ENCODE peak calls at places on chromosomes 11 and 22, in eight cellular contexts. Q is dorsolateral prefrontal cortex, J is AG09309, F is PC-3, N is tibial nerve, M is colonic mucosa, X is fibroblast of mammary gland, E is HL-60. V is an unnamed sample.
A peak's percentile ranks its signal among the peaks of the same experiment; 100 is the strongest.

GRCh38 chr11:84817998-84818397 is 809.1 kb downstream of the DLG2 start:
- DNase-seq in F (peak; percentile 97), N (no peak), E (no peak), M (no peak), J (peak; percentile 21), Q (no peak), X (peak; percentile 53), V (no peak)

GRCh38 chr11:12542186-12542935 is 131.9 kb upstream of the TEAD1 start:
- DNase-seq in Q (no peak), F (no peak), N (no peak), M (peak; percentile 4), X (no peak), J (no peak), E (no peak), V (no peak)

GRCh38 chr11:35553831-35554230 is 28.4 kb upstream of the PAMR1 start:
- DNase-seq in M (no peak), E (no peak), X (peak; percentile 92), J (peak; percentile 93), N (no peak), Q (no peak), F (peak; percentile 68), V (peak; percentile 98)

GRCh38 chr11:10725114-10725906 is 25.7 kb upstream of the CTR9 start:
- DNase-seq in E (peak; percentile 91), X (peak; percentile 92), N (no peak), Q (no peak), M (no peak), F (peak; percentile 83), J (no peak), V (no peak)

GRCh38 chr11:119149371-119150275 is 771 bp downstream of the ABCG4 start:
- DNase-seq in M (no peak), Q (no peak), E (no peak), J (no peak), F (no peak), N (no peak), X (no peak), V (no peak)

GRCh38 chr22:28977481-28977971 is 84.1 kb downstream of the C22orf31 start:
- DNase-seq in N (no peak), Q (no peak), F (no peak), M (no peak), J (no peak), E (no peak), X (peak; percentile 32), V (no peak)

GRCh38 chr22:36323855-36324331 is 63.9 kb downstream of the MYH9 start:
- DNase-seq in J (no peak), X (peak; percentile 59), E (no peak), F (no peak), M (no peak), Q (peak; percentile 50), N (no peak), V (no peak)

GRCh38 chr11:109728056-109728455 is 306.1 kb downstream of the C11orf87 start:
- DNase-seq in X (no peak), J (no peak), N (no peak), Q (no peak), E (no peak), M (peak; percentile 25), F (peak; percentile 94), V (no peak)

GRCh38 chr11:88266919-88267318 is 70.6 kb downstream of the CTSC start:
- DNase-seq in F (no peak), X (no peak), J (no peak), Q (no peak), N (no peak), E (no peak), M (no peak), V (no peak)

GRCh38 chr11:47716692-47717091 is 1.5 kb upstream of the AGBL2 start:
- DNase-seq in N (no peak), Q (no peak), F (no peak), M (no peak), J (no peak), E (peak; percentile 20), X (no peak), V (no peak)

GRCh38 chr11:12841946-12842630 is 167.0 kb upstream of the RASSF10 start:
- DNase-seq in N (no peak), J (peak; percentile 47), Q (no peak), F (peak; percentile 42), E (no peak), X (peak; percentile 72), M (no peak), V (no peak)

GRCh38 chr11:111472228-111472627 is 40.0 kb downstream of the BTG4 start:
- DNase-seq in E (no peak), N (no peak), J (no peak), F (peak; percentile 70), X (no peak), Q (no peak), M (no peak), V (no peak)

GRCh38 chr11:130068986-130069683 is 559 bp upstream of the APLP2 start:
- DNase-seq in M (no peak), N (peak; percentile 50), E (peak; percentile 56), J (peak; percentile 69), F (peak; percentile 97), X (peak; percentile 90), Q (peak; percentile 64), V (no peak)

GRCh38 chr11:26721967-26722366 is at the start of gene SLC5A12:
- DNase-seq in J (no peak), M (no peak), N (no peak), F (no peak), Q (no peak), E (no peak), X (no peak), V (no peak)

GRCh38 chr22:45934168-45934564 is 42.8 kb downstream of the WNT7B start:
- DNase-seq in J (no peak), X (no peak), F (no peak), N (no peak), M (no peak), Q (no peak), E (no peak), V (no peak)

GRCh38 chr22:42909363-42910058 is 52.4 kb upstream of the ARFGAP3 start:
- DNase-seq in M (no peak), F (no peak), X (no peak), E (no peak), Q (no peak), J (no peak), N (no peak), V (no peak)

GRCh38 chr22:37470087-37470445 is 16.1 kb downstream of the MFNG start:
- DNase-seq in X (no peak), Q (no peak), F (no peak), M (no peak), N (no peak), J (no peak), E (no peak), V (no peak)
- H3K4me3 ChIP-seq in X (no peak overlapping the region), Q (no peak overlapping the region), F (no peak overlapping the region), M (no peak overlapping the region), N (no peak overlapping the region), J (no peak overlapping the region), E (no peak overlapping the region), V (no peak overlapping the region)

GRCh38 chr11:22625448-22626287 is at the start of gene FANCF:
- DNase-seq in J (peak; percentile 99), X (peak; percentile 99), E (peak; percentile 97), F (peak; percentile 96), Q (peak; percentile 89), M (peak; percentile 98), N (peak; percentile 99), V (peak; percentile 96)

GRCh38 chr11:22627421-22627820 is 1.8 kb upstream of the FANCF start:
- DNase-seq in M (no peak), J (no peak), E (no peak), Q (no peak), F (no peak), X (no peak), N (no peak), V (no peak)

GRCh38 chr11:22626573-22627239 is 1.1 kb upstream of the FANCF start:
- DNase-seq in E (no peak), N (no peak), X (no peak), Q (no peak), M (no peak), F (no peak), J (no peak), V (no peak)

GRCh38 chr11:22624742-22625447 is 728 bp downstream of the FANCF start:
- DNase-seq in J (peak; percentile 13), X (peak; percentile 57), F (peak; percentile 60), N (peak; percentile 25), M (peak; percentile 76), E (peak; percentile 70), Q (peak; percentile 73), V (peak; percentile 3)
- TF ChIP-seq CTCF in J (peak; percentile 56), X (peak; percentile 46), F (peak; percentile 61), N (peak; percentile 46), M (peak; percentile 35), E (peak; percentile 17), Q (peak; percentile 34), V (peak; percentile 67)

DNA sequence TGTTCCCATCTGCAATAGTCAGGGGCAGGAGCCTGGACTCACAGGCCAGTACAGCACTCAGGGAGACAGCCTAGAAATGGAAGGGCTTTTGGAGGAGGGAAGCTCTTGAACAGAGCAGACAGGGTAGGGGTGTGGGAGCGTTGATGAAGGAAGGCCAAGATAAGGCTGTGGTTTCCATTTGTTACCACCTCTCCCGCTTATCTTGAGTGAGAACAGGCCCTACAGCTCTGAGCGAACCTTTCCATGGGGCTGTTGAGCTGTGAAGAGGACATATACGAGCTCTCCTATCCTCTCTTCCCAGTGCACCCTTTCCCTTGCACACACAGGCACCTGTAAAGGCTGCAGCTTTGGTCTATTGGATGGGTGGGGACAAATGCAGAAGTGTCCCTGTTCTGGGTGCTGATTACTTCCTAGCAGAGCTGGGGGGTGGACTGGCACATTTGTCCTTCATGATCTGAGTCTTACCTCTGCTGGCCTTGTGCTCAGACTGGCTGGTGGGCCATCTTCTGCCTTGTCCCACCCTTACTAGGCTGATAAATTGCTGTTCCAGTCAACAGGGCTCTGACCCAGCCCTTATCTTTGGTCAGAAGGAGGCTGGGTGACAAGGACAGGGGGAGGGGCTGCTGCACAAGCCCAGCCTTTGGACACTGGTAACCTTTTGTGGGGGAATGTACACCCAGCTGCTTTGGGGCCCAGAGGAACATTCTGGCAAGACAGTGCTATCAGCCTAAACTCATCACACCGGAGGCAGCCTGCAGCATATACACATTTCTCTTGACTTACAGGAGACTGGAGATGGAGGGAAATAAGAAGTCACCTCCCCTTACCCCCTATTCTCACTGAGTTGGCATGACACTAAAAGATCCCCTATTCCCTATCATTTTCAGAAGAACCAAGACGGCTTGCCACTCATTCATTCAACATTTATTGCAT is 80.1 kb upstream of the NNMT start:
- DNase-seq in M (no peak), E (no peak), Q (no peak), N (no peak), F (no peak), J (no peak), X (no peak), V (no peak)
- H3K4me3 ChIP-seq in M (no peak overlapping the region), E (no peak overlapping the region), Q (no peak overlapping the region), N (no peak overlapping the region), F (no peak overlapping the region), J (no peak overlapping the region), X (no peak overlapping the region), V (no peak overlapping the region)

DNA sequence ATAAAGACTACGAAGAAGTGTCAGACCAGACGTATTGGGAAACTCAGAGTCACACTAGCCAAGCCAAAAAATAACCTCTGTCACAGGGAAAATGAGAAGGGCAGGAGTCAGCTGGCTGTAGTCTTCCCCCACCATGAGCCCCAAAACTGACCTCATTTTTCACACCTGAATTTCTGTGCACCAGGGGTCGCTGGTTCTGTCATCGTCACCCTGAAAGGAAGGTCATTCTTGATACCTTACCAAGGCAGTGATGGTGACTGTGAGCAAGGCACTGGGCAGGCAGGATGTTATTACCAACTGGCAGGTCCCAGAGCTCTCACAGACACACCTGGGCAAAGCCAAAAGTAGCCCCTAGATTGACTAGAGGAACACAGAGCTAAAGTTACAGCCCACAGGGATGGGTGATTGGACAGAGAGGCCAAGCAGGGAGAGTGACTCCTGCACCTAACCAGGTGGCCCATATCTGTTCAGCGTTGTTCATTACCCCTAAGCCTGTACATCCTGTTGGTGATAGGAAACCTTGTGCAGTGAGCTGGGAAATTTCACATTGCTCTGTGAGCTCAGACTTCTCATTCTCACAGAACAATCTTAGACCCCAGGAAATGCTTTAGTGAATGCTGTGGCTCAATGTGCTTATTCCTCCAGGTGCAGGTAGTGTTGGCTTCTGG is 32.3 kb upstream of the OR56A1 start:
- DNase-seq in F (no peak), M (no peak), E (no peak), Q (no peak), J (no peak), X (no peak), N (no peak), V (no peak)
- TF ChIP-seq CTCF in F (no peak), M (no peak), E (no peak), Q (no peak), J (no peak), X (no peak), N (no peak), V (no peak)